ENCODE peak calls at places on chromosomes 5 and 9, in eight cellular contexts. M, S, X, H, V, G, T and Q are unnamed samples.

GRCh38 chr5:179495906-179496455 is 54.4 kb upstream of the RUFY1 start:
- DNase-seq in M (no peak), G (no peak), X (peak; percentile 7), T (no peak), H (no peak), V (no peak), S (no peak), Q (no peak)

GRCh38 chr9:92242115-92242778 is 51.2 kb downstream of the IARS1 start:
- DNase-seq in V (peak; percentile 78), H (no peak), M (no peak), T (peak; percentile 88), S (no peak), G (no peak), X (no peak), Q (no peak)

GRCh38 chr5:140575309-140575708 is 10.7 kb downstream of the SLC35A4 start:
- DNase-seq in V (no peak), M (no peak), G (no peak), X (peak; percentile 54), T (peak; percentile 69), H (no peak), S (no peak), Q (no peak)

GRCh38 chr5:136511046-136511445 is 145.7 kb upstream of the TRPC7 start:
- DNase-seq in H (no peak), M (no peak), S (no peak), X (no peak), T (no peak), V (no peak), G (no peak), Q (no peak)

GRCh38 chr5:156597276-156597675 is 252.8 kb upstream of the PPP1R2B start:
- DNase-seq in S (no peak), G (no peak), H (no peak), M (no peak), V (no peak), T (no peak), X (no peak), Q (no peak)

GRCh38 chr9:110592075-110592830 is 12.7 kb upstream of the SVEP1 start:
- DNase-seq in M (no peak), V (no peak), T (peak; percentile 10), S (no peak), G (no peak), X (no peak), H (no peak), Q (no peak)

GRCh38 chr9:77013932-77014596 is 5.4 kb upstream of the FOXB2 start:
- DNase-seq in V (no peak), S (no peak), H (no peak), X (no peak), G (no peak), T (no peak), M (no peak), Q (no peak)

GRCh38 chr9:92659601-92660000 is 10.3 kb downstream of the IPPK start:
- DNase-seq in H (no peak), V (no peak), S (no peak), G (no peak), T (no peak), M (peak; percentile 39), X (no peak), Q (no peak)

GRCh38 chr5:108144332-108144731 is 237.6 kb downstream of the FBXL17 start:
- DNase-seq in X (no peak), M (no peak), G (no peak), T (peak; percentile 4), V (no peak), S (no peak), H (no peak), Q (no peak)

GRCh38 chr9:120768247-120768646 is 25.0 kb downstream of the FBXW2 start:
- DNase-seq in G (no peak), V (no peak), S (no peak), M (no peak), T (no peak), X (no peak), H (no peak), Q (no peak)

GRCh38 chr5:148084269-148084668 is 20.5 kb downstream of the SPINK5 start:
- DNase-seq in S (no peak), M (no peak), H (no peak), X (no peak), T (no peak), V (no peak), G (no peak), Q (no peak)

GRCh38 chr5:126594077-126594476 is 942 bp downstream of the ALDH7A1 start:
- DNase-seq in V (peak; percentile 23), H (no peak), X (peak; percentile 20), M (no peak), S (no peak), G (no peak), T (peak; percentile 40), Q (no peak)

GRCh38 chr9:77177894-77178794 is 810 bp downstream of the VPS13A start:
- DNase-seq in X (peak; percentile 10), M (peak; percentile 80), G (peak; percentile 44), V (peak; percentile 20), H (peak; percentile 80), S (peak; percentile 52), T (peak; percentile 65), Q (peak; percentile 18)

GRCh38 chr5:54115768-54116403 is 194.5 kb downstream of the ARL15 start:
- DNase-seq in X (no peak), S (no peak), G (no peak), T (peak; percentile 47), M (no peak), V (no peak), H (no peak), Q (no peak)

DNA sequence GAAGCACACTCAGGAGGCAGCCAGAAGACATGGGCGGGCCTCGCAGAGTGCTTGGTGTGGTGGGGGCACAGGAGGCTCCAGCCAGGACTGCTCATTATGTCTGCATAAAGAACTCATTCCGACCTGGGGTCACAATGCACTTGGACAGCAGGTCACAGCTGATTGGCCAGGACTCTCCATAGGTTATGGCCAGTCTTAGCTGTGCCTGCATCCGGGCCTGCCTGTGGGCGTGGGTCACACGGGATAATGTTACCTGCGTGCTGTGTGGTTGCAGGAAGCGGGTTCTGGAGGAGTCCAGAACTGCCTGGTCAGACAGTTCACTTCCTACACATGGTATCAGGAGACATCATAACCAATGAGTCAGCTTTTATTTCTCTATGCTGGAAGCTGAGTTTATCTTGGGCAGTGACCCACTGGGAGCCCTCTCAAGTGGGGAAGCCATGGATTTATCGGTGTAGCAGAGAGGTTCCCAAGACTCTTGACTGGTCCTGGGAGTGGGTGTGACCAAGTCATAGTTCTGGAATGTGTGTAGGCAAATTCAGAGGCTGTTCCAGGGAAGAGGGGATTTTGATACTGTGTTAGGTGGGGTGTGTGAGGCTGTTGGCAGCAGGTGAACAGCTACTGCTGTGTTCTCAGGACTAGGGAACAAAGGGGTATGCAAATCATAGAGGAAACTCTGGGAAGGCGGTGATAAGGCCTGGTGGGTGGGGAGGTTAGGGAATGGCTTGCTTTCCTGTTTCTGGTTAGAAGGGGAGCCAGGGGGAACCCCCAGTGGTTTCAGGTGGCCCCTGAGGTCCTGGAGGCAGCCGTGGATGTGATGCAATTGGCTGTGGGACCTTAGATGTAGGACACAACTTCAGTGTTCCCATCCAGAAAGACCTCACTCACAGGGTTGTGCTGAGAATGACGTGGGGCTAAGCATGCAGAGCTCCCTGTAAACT is 51.3 kb downstream of the ARHGEF37 start:
- DNase-seq in M (no peak), T (peak; percentile 82), S (no peak), V (peak; percentile 93), X (peak; percentile 72), H (no peak), G (no peak), Q (no peak)
- H3K27ac ChIP-seq in M (no peak overlapping the region), T (peak overlapping the region; percentile 10), S (peak overlapping the region; percentile 16), V (peak overlapping the region; percentile 62), X (peak overlapping the region; percentile 71), H (no peak overlapping the region), G (no peak overlapping the region), Q (no peak overlapping the region)

DNA sequence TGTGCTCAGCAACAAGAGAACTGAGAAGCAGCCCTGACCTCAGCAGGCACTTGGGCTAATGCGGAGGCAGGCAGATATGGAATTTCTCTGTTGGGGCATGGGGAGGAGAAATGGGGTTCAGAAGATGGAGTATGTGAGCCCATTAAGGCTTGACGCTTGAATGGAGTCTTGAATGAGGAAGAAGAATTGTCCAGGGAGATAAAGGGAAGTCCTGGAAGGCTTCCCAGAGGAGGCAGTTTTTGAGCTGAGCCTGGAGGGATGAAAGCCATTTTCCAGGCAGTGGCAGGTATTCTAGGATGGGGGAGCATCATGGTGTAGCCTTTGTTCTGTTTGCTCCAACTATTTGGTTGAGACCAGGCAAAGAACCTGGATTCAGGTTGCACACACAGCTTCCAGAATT is 34.5 kb downstream of the FGF18 start:
- DNase-seq in T (no peak), G (no peak), M (peak; percentile 19), S (no peak), H (no peak), V (no peak), X (no peak), Q (no peak)
- H3K27ac ChIP-seq in T (no peak overlapping the region), G (no peak overlapping the region), M (no peak overlapping the region), S (no peak overlapping the region), H (no peak overlapping the region), V (no peak overlapping the region), X (no peak overlapping the region), Q (no peak overlapping the region)

GRCh38 chr5:132493821-132494220 is 3.2 kb upstream of the IRF1 start:
- DNase-seq in G (no peak), V (no peak), S (no peak), M (no peak), H (peak; percentile 13), T (no peak), X (no peak), Q (no peak)

GRCh38 chr5:132490484-132491367 is at the start of gene IRF1:
- DNase-seq in M (peak; percentile 99), G (peak; percentile 97), V (peak; percentile 88), H (peak; percentile 97), T (peak; percentile 98), X (peak; percentile 92), S (peak; percentile 98), Q (peak; percentile 88)

GRCh38 chr5:132491368-132492364 is 1.1 kb upstream of the IRF1 start:
- DNase-seq in M (no peak), T (no peak), H (peak; percentile 71), X (no peak), V (no peak), S (peak; percentile 36), G (no peak), Q (no peak)

GRCh38 chr5:132493241-132493640 is 2.7 kb upstream of the IRF1 start:
- DNase-seq in S (no peak), T (no peak), V (no peak), X (no peak), M (peak; percentile 10), H (no peak), G (no peak), Q (no peak)

GRCh38 chr5:132492386-132492785 is 1.8 kb upstream of the IRF1 start:
- DNase-seq in T (no peak), H (no peak), V (no peak), G (no peak), X (no peak), M (no peak), S (no peak), Q (no peak)
- H3K27ac ChIP-seq in T (no peak overlapping the region), H (peak overlapping the region; percentile 99), V (no peak overlapping the region), G (peak overlapping the region; percentile 95), X (no peak overlapping the region), M (no peak overlapping the region), S (no peak overlapping the region), Q (no peak overlapping the region)

DNA sequence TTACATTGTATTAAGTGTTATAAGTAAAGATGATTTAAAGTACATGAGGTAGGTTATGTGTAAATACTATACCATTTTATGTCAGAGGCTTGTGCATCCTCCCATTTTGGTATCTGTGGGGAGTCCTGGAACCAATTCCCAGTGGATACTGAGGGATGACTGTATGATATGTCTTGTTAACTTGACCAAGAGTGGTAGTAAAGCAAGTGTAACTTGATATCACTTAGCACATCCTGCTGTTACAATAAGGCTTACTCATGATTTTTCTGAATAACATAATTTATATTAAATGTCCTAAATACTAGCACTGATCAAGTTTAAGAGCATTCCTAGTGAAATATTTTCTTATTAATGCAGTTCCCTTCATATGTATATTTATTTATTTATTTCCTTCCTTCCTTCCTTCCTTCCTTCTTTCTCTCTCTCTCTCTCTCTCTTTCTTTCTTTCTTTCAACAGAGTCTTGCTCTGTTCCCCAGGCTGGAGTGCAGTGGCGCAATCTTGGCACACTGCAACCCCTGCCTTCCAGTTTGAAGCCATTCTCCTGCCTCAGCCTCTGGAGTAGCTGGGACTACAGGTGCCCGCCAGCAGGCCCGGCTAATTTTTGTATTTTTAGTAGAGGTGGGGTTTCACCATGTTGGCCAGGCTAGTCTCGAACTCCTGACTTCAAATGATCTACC is 7.5 kb downstream of the NDFIP1 start:
- DNase-seq in V (peak; percentile 57), S (no peak), T (peak; percentile 69), M (no peak), X (peak; percentile 55), G (no peak), H (no peak), Q (no peak)
- H3K27ac ChIP-seq in V (no peak overlapping the region), S (no peak overlapping the region), T (no peak overlapping the region), M (no peak overlapping the region), X (no peak overlapping the region), G (no peak overlapping the region), H (no peak overlapping the region), Q (no peak overlapping the region)